ENCODE peak calls at places on chromosomes 12 and 14, in six cellular contexts. One of them, this sample, is unnamed.

GRCh38 chr12:42090899-42091298 is 53.8 kb downstream of the GXYLT1 start:
- DNase-seq in uterus: no peak
- DNase-seq in WTC11: no peak
- DNase-seq in brain microvascular endothelial cell: peak
- DNase-seq in bronchial epithelial cell: peak
- DNase-seq in GM06990: no peak
- DNase-seq in this sample: peak

GRCh38 chr14:105092124-105092911 is 27.1 kb upstream of the GPR132 start:
- DNase-seq in uterus: peak
- DNase-seq in WTC11: no peak
- DNase-seq in brain microvascular endothelial cell: no peak
- DNase-seq in bronchial epithelial cell: peak
- DNase-seq in GM06990: no peak
- DNase-seq in this sample: peak

GRCh38 chr12:38744056-38744455 is 161.3 kb downstream of the CPNE8 start:
- DNase-seq in uterus: no peak
- DNase-seq in WTC11: no peak
- DNase-seq in brain microvascular endothelial cell: no peak
- DNase-seq in bronchial epithelial cell: no peak
- DNase-seq in GM06990: no peak
- DNase-seq in this sample: no peak

GRCh38 chr12:112450725-112451124 is 32.0 kb downstream of the PTPN11 start:
- DNase-seq in uterus: no peak
- DNase-seq in WTC11: no peak
- DNase-seq in brain microvascular endothelial cell: no peak
- DNase-seq in bronchial epithelial cell: no peak
- DNase-seq in GM06990: no peak
- DNase-seq in this sample: no peak

GRCh38 chr12:107891967-107892366 is 117.5 kb downstream of the ASCL4 start:
- DNase-seq in uterus: no peak
- DNase-seq in WTC11: no peak
- DNase-seq in brain microvascular endothelial cell: no peak
- DNase-seq in bronchial epithelial cell: peak
- DNase-seq in GM06990: no peak
- DNase-seq in this sample: peak

GRCh38 chr12:132781938-132782337 is 20.3 kb upstream of the ANKLE2 start:
- DNase-seq in uterus: no peak
- DNase-seq in WTC11: no peak
- DNase-seq in brain microvascular endothelial cell: no peak
- DNase-seq in bronchial epithelial cell: no peak
- DNase-seq in GM06990: no peak
- DNase-seq in this sample: no peak

GRCh38 chr14:99169776-99170356 is 102.1 kb downstream of the BCL11B start:
- DNase-seq in uterus: no peak
- DNase-seq in WTC11: no peak
- DNase-seq in brain microvascular endothelial cell: no peak
- DNase-seq in bronchial epithelial cell: no peak
- DNase-seq in GM06990: no peak
- DNase-seq in this sample: no peak

GRCh38 chr12:115956236-115956635 is 321.3 kb downstream of the MED13L start:
- DNase-seq in uterus: no peak
- DNase-seq in WTC11: no peak
- DNase-seq in brain microvascular endothelial cell: no peak
- DNase-seq in bronchial epithelial cell: no peak
- DNase-seq in GM06990: no peak
- DNase-seq in this sample: no peak

GRCh38 chr14:76710093-76711010 is 50.9 kb upstream of the VASH1 start:
- DNase-seq in uterus: no peak
- DNase-seq in WTC11: no peak
- DNase-seq in brain microvascular endothelial cell: peak
- DNase-seq in bronchial epithelial cell: peak
- DNase-seq in GM06990: no peak
- DNase-seq in this sample: peak

GRCh38 chr14:37638599-37638998 is 43.2 kb downstream of the TTC6 start:
- DNase-seq in uterus: no peak
- DNase-seq in WTC11: no peak
- DNase-seq in brain microvascular endothelial cell: no peak
- DNase-seq in bronchial epithelial cell: no peak
- DNase-seq in GM06990: no peak
- DNase-seq in this sample: no peak

GRCh38 chr12:6280053-6280469 is 30.4 kb upstream of the PLEKHG6 start:
- DNase-seq in uterus: peak
- DNase-seq in WTC11: no peak
- DNase-seq in brain microvascular endothelial cell: peak
- DNase-seq in bronchial epithelial cell: peak
- DNase-seq in GM06990: no peak
- DNase-seq in this sample: peak

GRCh38 chr12:1500095-1500801 is 94.1 kb downstream of the FBXL14 start:
- DNase-seq in uterus: no peak
- DNase-seq in WTC11: no peak
- DNase-seq in brain microvascular endothelial cell: peak
- DNase-seq in bronchial epithelial cell: no peak
- DNase-seq in GM06990: no peak
- DNase-seq in this sample: peak

GRCh38 chr12:50569876-50570275 is 65.1 kb downstream of the DIP2B start:
- DNase-seq in uterus: no peak
- DNase-seq in WTC11: no peak
- DNase-seq in brain microvascular endothelial cell: no peak
- DNase-seq in bronchial epithelial cell: no peak
- DNase-seq in GM06990: no peak
- DNase-seq in this sample: no peak

GRCh38 chr12:117671734-117672133 is 297.1 kb downstream of the KSR2 start:
- DNase-seq in uterus: no peak
- DNase-seq in WTC11: peak
- DNase-seq in brain microvascular endothelial cell: no peak
- DNase-seq in bronchial epithelial cell: no peak
- DNase-seq in GM06990: no peak
- DNase-seq in this sample: peak

GRCh38 chr12:76037130-76038105 is 5.8 kb upstream of the PHLDA1 start:
- DNase-seq in uterus: no peak
- DNase-seq in WTC11: no peak
- DNase-seq in brain microvascular endothelial cell: peak
- DNase-seq in bronchial epithelial cell: peak
- DNase-seq in GM06990: peak
- DNase-seq in this sample: peak

GRCh38 chr14:36223558-36223957 is 47.0 kb upstream of the PTCSC3 start:
- DNase-seq in uterus: no peak
- DNase-seq in WTC11: no peak
- DNase-seq in brain microvascular endothelial cell: no peak
- DNase-seq in bronchial epithelial cell: no peak
- DNase-seq in GM06990: no peak
- DNase-seq in this sample: no peak

GRCh38 chr12:54258286-54258685 is 21.6 kb downstream of the CBX5 start:
- DNase-seq in uterus: no peak
- DNase-seq in WTC11: no peak
- DNase-seq in brain microvascular endothelial cell: peak
- DNase-seq in bronchial epithelial cell: no peak
- DNase-seq in GM06990: no peak
- DNase-seq in this sample: no peak

GRCh38 chr12:116092162-116092561 is 185.3 kb downstream of the MED13L start:
- DNase-seq in uterus: no peak
- DNase-seq in WTC11: no peak
- DNase-seq in brain microvascular endothelial cell: no peak
- DNase-seq in bronchial epithelial cell: no peak
- DNase-seq in GM06990: no peak
- DNase-seq in this sample: no peak

GRCh38 chr14:76752744-76753143 is 8.5 kb upstream of the VASH1 start:
- DNase-seq in uterus: no peak
- DNase-seq in WTC11: no peak
- DNase-seq in brain microvascular endothelial cell: no peak
- DNase-seq in bronchial epithelial cell: no peak
- DNase-seq in GM06990: no peak
- DNase-seq in this sample: no peak

GRCh38 chr14:68655961-68656360 is 136.9 kb downstream of the ZFP36L1 start:
- DNase-seq in uterus: no peak
- DNase-seq in WTC11: no peak
- DNase-seq in brain microvascular endothelial cell: no peak
- DNase-seq in bronchial epithelial cell: no peak
- DNase-seq in GM06990: no peak
- DNase-seq in this sample: peak

GRCh38 chr14:37566811-37567371 is 28.2 kb downstream of the FOXA1 start:
- DNase-seq in uterus: no peak
- DNase-seq in WTC11: no peak
- DNase-seq in brain microvascular endothelial cell: no peak
- DNase-seq in bronchial epithelial cell: peak
- DNase-seq in GM06990: no peak
- DNase-seq in this sample: peak

GRCh38 chr12:68086019-68086603 is 73.4 kb downstream of the IFNG start:
- DNase-seq in uterus: no peak
- DNase-seq in WTC11: no peak
- DNase-seq in brain microvascular endothelial cell: no peak
- DNase-seq in bronchial epithelial cell: no peak
- DNase-seq in GM06990: no peak
- DNase-seq in this sample: no peak

GRCh38 chr14:21275261-21275858 is 4.5 kb upstream of the RPGRIP1 start:
- DNase-seq in uterus: no peak
- DNase-seq in WTC11: no peak
- DNase-seq in brain microvascular endothelial cell: no peak
- DNase-seq in bronchial epithelial cell: no peak
- DNase-seq in GM06990: no peak
- DNase-seq in this sample: no peak

GRCh38 chr12:87233636-87234035 is 795.6 kb downstream of the C12orf50 start:
- DNase-seq in uterus: no peak
- DNase-seq in WTC11: no peak
- DNase-seq in brain microvascular endothelial cell: peak
- DNase-seq in bronchial epithelial cell: no peak
- DNase-seq in GM06990: no peak
- DNase-seq in this sample: no peak

GRCh38 chr12:89949457-89950195 is 241.0 kb upstream of the ATP2B1 start:
- DNase-seq in uterus: no peak
- DNase-seq in WTC11: no peak
- DNase-seq in brain microvascular endothelial cell: peak
- DNase-seq in bronchial epithelial cell: peak
- DNase-seq in GM06990: peak
- DNase-seq in this sample: peak

GRCh38 chr14:22213110-22213509 is 375.9 kb downstream of the DAD1 start:
- DNase-seq in uterus: no peak
- DNase-seq in WTC11: no peak
- DNase-seq in brain microvascular endothelial cell: no peak
- DNase-seq in bronchial epithelial cell: peak
- DNase-seq in GM06990: no peak
- DNase-seq in this sample: peak

GRCh38 chr14:36767603-36768281 is 106.1 kb downstream of the PAX9 start:
- DNase-seq in uterus: no peak
- DNase-seq in WTC11: no peak
- DNase-seq in brain microvascular endothelial cell: no peak
- DNase-seq in bronchial epithelial cell: peak
- DNase-seq in GM06990: no peak
- DNase-seq in this sample: peak

GRCh38 chr12:85784096-85784720 is 52.0 kb downstream of the RASSF9 start:
- DNase-seq in uterus: no peak
- DNase-seq in WTC11: no peak
- DNase-seq in brain microvascular endothelial cell: no peak
- DNase-seq in bronchial epithelial cell: peak
- DNase-seq in GM06990: no peak
- DNase-seq in this sample: no peak

GRCh38 chr14:54383811-54384210 is 13.0 kb upstream of the CDKN3 start:
- DNase-seq in uterus: no peak
- DNase-seq in WTC11: no peak
- DNase-seq in brain microvascular endothelial cell: no peak
- DNase-seq in bronchial epithelial cell: no peak
- DNase-seq in GM06990: no peak
- DNase-seq in this sample: no peak

GRCh38 chr12:24728366-24728765 is 220.5 kb downstream of the BCAT1 start:
- DNase-seq in uterus: no peak
- DNase-seq in WTC11: no peak
- DNase-seq in brain microvascular endothelial cell: peak
- DNase-seq in bronchial epithelial cell: peak
- DNase-seq in GM06990: no peak
- DNase-seq in this sample: peak
- TF ChIP-seq CTCF in uterus: peak
- TF ChIP-seq CTCF in WTC11: peak
- TF ChIP-seq CTCF in brain microvascular endothelial cell: peak
- TF ChIP-seq CTCF in bronchial epithelial cell: peak
- TF ChIP-seq CTCF in GM06990: peak
- TF ChIP-seq CTCF in this sample: peak

DNA sequence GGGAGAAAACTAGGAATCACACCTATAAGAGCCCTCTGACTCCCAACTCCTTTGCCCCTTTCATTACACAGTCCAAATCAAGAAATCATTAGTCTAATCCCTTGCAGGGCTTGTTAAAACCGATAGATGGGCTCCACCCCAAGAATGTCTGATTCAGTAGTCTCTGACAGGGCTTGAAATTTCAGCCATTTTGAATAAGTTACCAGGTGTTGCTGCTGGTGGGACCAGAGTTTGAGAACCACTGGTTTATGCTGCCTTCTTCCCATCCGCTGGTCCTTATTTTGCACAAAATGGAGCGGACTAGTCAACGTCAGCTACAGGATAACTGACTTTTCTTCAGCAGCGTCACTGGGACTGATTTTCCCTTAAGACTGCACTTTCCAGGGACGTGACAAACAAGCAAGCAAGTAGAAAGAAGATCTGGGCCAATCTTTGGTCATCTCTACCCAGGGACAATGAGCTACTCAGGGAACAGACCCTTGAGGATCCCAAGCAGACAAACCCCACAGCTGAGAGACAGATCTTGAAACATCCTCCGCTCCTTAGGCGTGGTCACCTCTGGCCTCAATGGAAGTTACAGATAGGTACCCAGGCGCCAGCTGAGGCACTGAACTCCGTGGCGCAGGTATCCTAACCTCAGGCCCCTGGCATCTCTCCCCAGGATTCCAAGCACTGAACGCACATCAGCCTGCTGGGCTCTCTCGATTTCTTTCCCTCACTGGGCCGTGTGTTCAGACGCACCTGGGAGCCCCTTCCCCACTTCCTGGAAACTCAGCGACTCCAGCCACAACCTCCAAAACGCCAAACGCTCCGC is 900 bp downstream of the KCTD10 start:
- DNase-seq in uterus: no peak
- DNase-seq in WTC11: no peak
- DNase-seq in brain microvascular endothelial cell: no peak
- DNase-seq in bronchial epithelial cell: peak
- DNase-seq in GM06990: no peak
- DNase-seq in this sample: no peak
- TF ChIP-seq CTCF in uterus: no peak
- TF ChIP-seq CTCF in WTC11: no peak
- TF ChIP-seq CTCF in brain microvascular endothelial cell: no peak
- TF ChIP-seq CTCF in bronchial epithelial cell: no peak
- TF ChIP-seq CTCF in GM06990: no peak
- TF ChIP-seq CTCF in this sample: no peak

GRCh38 chr12:34105392-34105933 is 83.2 kb downstream of the ALG10 start:
- DNase-seq in uterus: no peak
- DNase-seq in WTC11: no peak
- DNase-seq in brain microvascular endothelial cell: no peak
- DNase-seq in bronchial epithelial cell: no peak
- DNase-seq in GM06990: no peak
- DNase-seq in this sample: no peak
- TF ChIP-seq CTCF in uterus: no peak
- TF ChIP-seq CTCF in WTC11: no peak
- TF ChIP-seq CTCF in brain microvascular endothelial cell: no peak
- TF ChIP-seq CTCF in bronchial epithelial cell: no peak
- TF ChIP-seq CTCF in GM06990: no peak
- TF ChIP-seq CTCF in this sample: no peak

DNA sequence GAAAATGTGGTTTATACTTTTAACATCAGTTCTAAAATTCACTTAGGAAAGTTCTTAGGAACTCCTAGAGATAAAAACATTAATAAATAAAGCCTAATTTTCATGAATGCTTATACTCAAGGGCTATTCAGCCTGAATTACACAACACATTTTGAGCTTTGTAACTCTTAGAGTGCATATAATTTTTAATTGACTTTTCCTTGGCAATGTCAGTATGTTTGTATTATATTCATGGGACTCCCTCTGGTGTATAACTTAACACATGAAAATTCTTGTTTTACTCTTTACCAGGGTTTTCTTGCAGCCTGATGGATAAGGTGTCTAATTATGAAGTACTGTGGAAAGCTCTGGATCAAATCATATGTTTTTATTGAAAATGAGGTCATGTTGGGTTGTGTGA is 150.6 kb upstream of the HMGA2 start:
- DNase-seq in uterus: no peak
- DNase-seq in WTC11: no peak
- DNase-seq in brain microvascular endothelial cell: no peak
- DNase-seq in bronchial epithelial cell: peak
- DNase-seq in GM06990: no peak
- DNase-seq in this sample: peak
- TF ChIP-seq CTCF in uterus: no peak
- TF ChIP-seq CTCF in WTC11: no peak
- TF ChIP-seq CTCF in brain microvascular endothelial cell: no peak
- TF ChIP-seq CTCF in bronchial epithelial cell: no peak
- TF ChIP-seq CTCF in GM06990: no peak
- TF ChIP-seq CTCF in this sample: peak

This sample was measured in MCF 10A.